ENCODE peak calls at places on chromosomes 4 and X, in four cellular contexts. Y is A549, I is IMR-90, W is upper lobe of left lung. E is an unnamed sample.

GRCh38 chr4:8340721-8341680 is 71.4 kb downstream of the HTRA3 start:
- DNase-seq in Y (no peak), I (no peak), W (no peak), E (peak; percentile 70)

GRCh38 chr4:2284934-2285664 is 23.2 kb upstream of the MXD4 start:
- DNase-seq in Y (no peak), I (peak; percentile 79), W (no peak), E (peak; percentile 21)

GRCh38 chrX:119189586-119189985 is 46.5 kb upstream of the PGRMC1 start:
- DNase-seq in Y (no peak), I (no peak), W (no peak), E (no peak)

GRCh38 chr4:3440979-3441500 is 728 bp upstream of the HGFAC start:
- DNase-seq in Y (no peak), I (no peak), W (no peak), E (peak; percentile 51)

GRCh38 chr4:185213829-185214228 is 4.4 kb downstream of the SNX25 start:
- DNase-seq in Y (no peak), I (no peak), W (no peak), E (no peak)

GRCh38 chr4:168923526-168924194 is 86.4 kb downstream of the CBR4 start:
- DNase-seq in Y (peak; percentile 78), I (peak; percentile 86), W (peak; percentile 47), E (peak; percentile 73)

GRCh38 chr4:119124314-119124713 is 11.3 kb upstream of the MYOZ2 start:
- DNase-seq in Y (no peak), I (no peak), W (no peak), E (no peak)

GRCh38 chr4:4569036-4569435 is 27.2 kb upstream of the STX18 start:
- DNase-seq in Y (no peak), I (no peak), W (no peak), E (no peak)

GRCh38 chrX:25597561-25597960 is 540.6 kb upstream of the MAGEB18 start:
- DNase-seq in Y (no peak), I (no peak), W (no peak), E (no peak)

GRCh38 chrX:103741879-103742278 is 31.2 kb downstream of the TMEM31 start:
- DNase-seq in Y (no peak), I (no peak), W (no peak), E (no peak)

GRCh38 chrX:134115270-134115669 is 121.7 kb upstream of the CCDC160 start:
- DNase-seq in Y (no peak), I (no peak), W (no peak), E (no peak)

GRCh38 chrX:155956649-155957048 is 40.8 kb upstream of the IL9R start:
- DNase-seq in Y (no peak), I (no peak), W (no peak), E (peak; percentile 51)

GRCh38 chr4:181908168-181908567 is 335.0 kb upstream of the TENM3 start:
- DNase-seq in Y (no peak), I (peak; percentile 7), W (no peak), E (no peak)

GRCh38 chr4:128823025-128823661 is 13.6 kb downstream of the JADE1 start:
- DNase-seq in Y (peak; percentile 28), I (peak; percentile 98), W (no peak), E (no peak)

GRCh38 chrX:2921750-2922149 is 7.4 kb downstream of the ARSD start:
- DNase-seq in Y (no peak), I (no peak), W (no peak), E (no peak)

GRCh38 chr4:165763640-165764039 is 109.4 kb upstream of the TLL1 start:
- DNase-seq in Y (no peak), I (no peak), W (no peak), E (no peak)

GRCh38 chr4:133146574-133147198 is 2.4 kb upstream of the PCDH10 start:
- DNase-seq in Y (peak; percentile 40), I (peak; percentile 40), W (no peak), E (no peak)

GRCh38 chr4:38509551-38509950 is 154.4 kb upstream of the KLF3 start:
- DNase-seq in Y (no peak), I (no peak), W (no peak), E (no peak)

GRCh38 chr4:95798003-95798402 is 41.9 kb upstream of the PDHA2 start:
- DNase-seq in Y (no peak), I (no peak), W (no peak), E (no peak)

GRCh38 chr4:89259435-89260028 is 48.1 kb downstream of the GPRIN3 start:
- DNase-seq in Y (no peak), I (no peak), W (no peak), E (no peak)

GRCh38 chrX:101219840-101220191 is 230 bp downstream of the DRP2 start:
- DNase-seq in Y (no peak), I (peak; percentile 71), W (no peak), E (no peak)

GRCh38 chr4:157447195-157447594 is 226.7 kb downstream of the GRIA2 start:
- DNase-seq in Y (no peak), I (no peak), W (no peak), E (no peak)

GRCh38 chr4:112516401-112517066 is 554 bp upstream of the NEUROG2 start:
- DNase-seq in Y (no peak), I (no peak), W (no peak), E (no peak)

GRCh38 chr4:52982246-52982950 is 120.3 kb downstream of the RASL11B start:
- DNase-seq in Y (peak; percentile 28), I (peak; percentile 73), W (no peak), E (no peak)

GRCh38 chr4:150123073-150123472 is 44.8 kb downstream of the DCLK2 start:
- DNase-seq in Y (no peak), I (no peak), W (no peak), E (no peak)

GRCh38 chr4:48223633-48224295 is 45.9 kb downstream of the TEC start:
- DNase-seq in Y (peak; percentile 2), I (peak; percentile 11), W (no peak), E (no peak)

GRCh38 chrX:41666251-41666650 is 22.5 kb upstream of the GPR34 start:
- DNase-seq in Y (no peak), I (peak; percentile 36), W (no peak), E (no peak)

GRCh38 chr4:96189761-96190160 is 349.9 kb downstream of the PDHA2 start:
- DNase-seq in Y (no peak), I (no peak), W (no peak), E (no peak)

DNA sequence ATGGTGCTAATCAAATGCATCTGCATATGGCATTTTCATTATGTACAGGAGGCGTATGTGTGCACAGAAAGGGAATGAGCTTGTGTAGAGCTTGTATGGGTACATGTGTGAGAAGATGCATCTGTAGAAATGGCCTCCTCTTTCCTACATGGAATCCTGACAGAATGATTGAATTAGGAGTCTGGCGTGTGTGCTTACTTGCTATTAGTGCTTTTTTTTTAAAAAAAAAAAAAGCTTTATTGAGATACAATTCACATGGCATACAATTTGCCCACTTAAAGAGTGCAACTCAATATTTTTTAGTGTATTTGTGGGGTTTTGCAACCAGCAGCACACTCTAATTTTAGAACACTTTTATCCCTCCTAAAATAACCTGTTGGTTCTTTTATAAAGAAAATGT is 66.1 kb downstream of the TMEM131L start:
- DNase-seq in Y (no peak), I (no peak), W (no peak), E (no peak)
- TF ChIP-seq POLR2A in Y (no peak), I (no peak), W (no peak), E (no peak)

DNA sequence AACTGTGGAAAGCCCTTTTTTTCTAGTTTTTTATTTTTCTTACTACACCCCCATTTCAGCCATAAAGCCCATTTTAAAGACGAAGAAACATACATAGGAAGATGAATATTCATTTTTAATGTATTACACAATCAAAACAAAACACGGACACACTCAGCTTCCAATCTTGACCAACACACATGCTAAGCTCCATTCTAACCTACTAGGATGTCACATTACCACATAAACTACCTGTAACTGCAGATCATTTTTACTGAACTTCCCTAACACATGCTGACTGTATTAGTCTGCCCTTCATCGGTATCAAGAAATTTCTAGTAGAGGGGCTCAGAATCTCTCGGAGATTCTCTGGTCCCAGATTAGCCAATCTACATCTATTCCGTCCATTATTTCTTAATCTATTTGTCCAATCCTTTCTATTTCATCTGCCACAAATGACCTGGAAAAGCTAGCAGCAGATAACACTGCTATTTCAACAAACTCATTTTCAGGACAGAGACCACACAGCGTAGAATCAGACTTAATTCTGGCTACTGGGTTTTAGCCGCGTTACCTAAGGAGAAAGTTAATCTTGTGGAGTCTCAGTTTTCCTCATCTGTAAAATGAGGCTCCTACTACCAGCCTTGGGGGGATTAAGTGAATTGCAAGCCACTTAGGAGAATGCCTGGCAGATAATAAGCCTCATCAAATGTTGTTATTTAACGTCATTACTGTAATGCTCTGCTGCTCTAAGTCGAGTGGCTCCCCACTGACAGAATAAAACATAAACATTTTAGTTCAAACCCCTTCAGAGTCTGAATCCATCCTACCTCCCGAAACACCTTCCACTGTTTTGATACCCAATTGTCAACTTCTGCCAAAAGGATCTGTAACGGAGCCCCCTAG is 1.6 kb downstream of the CCNI start:
- DNase-seq in Y (no peak), I (no peak), W (no peak), E (no peak)
- TF ChIP-seq POLR2A in Y (no peak), I (peak; percentile 5), W (no peak), E (peak; percentile 11)

DNA sequence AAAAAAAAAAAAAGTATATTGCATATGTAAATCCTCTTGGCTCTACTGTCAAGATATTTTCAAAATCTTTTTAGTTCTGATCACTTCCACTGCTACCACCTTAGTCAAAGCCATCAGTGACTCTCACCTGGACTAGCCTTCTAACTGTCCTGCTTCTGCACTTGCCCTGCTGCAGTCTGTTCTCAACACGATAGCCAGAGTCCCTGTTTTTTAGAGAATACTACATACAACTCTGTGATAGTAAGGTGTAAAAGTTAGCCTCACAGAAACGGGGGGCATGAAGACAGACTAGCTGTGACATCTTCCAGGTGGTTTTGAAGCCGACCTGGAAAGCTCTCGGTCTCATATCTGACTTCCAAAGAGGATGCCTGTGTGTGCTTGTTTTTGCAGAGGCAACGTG is 24.6 kb downstream of the EIF2S3 start:
- DNase-seq in Y (no peak), I (no peak), W (no peak), E (no peak)
- TF ChIP-seq POLR2A in Y (no peak), I (no peak), W (no peak), E (no peak)

GRCh38 chrX:20487227-20487626 is 220.5 kb upstream of the RPS6KA3 start:
- DNase-seq in Y (no peak), I (peak; percentile 24), W (no peak), E (no peak)

DNA sequence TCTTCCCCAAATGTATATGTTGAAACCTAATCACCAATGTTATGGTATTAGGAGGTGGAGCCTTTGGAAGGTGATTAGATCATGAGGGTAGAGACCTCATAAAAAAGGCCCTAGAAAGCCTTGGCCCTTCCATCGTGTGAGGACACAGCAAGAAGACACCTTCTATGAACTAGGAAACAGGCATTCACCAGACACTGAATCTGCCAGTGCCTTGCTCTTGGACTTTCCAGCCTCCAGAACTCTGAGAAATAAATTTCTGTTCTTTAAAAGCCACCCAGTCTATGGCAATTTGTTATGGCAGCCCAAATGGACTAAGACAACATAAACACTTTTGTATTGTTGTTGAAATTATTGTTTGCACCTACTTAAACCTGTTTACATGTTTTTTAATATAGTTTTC is 221.8 kb upstream of the RPS6KA3 start:
- DNase-seq in Y (no peak), I (no peak), W (no peak), E (no peak)
- TF ChIP-seq POLR2A in Y (no peak), I (no peak), W (no peak), E (no peak)